ENCODE peak calls at places on chromosomes 7 and 10, in eight cellular contexts. One of them, this sample, is unnamed.

GRCh38 chr7:75617634-75618234 is 121.0 kb downstream of the HIP1 start:
- DNase-seq in HAP-1: no peak
- DNase-seq in dorsolateral prefrontal cortex: peak; percentile 59
- DNase-seq in CD4-positive, CD25-positive, alpha-beta regulatory T cell: peak; percentile 60
- DNase-seq in uterus: peak; percentile 31
- DNase-seq in cardiac fibroblast: peak; percentile 79
- DNase-seq in H1: no peak
- DNase-seq in prostate gland: no peak
- DNase-seq in this sample: peak; percentile 50

GRCh38 chr7:2680792-2681490 is 7.1 kb upstream of the AMZ1 start:
- DNase-seq in prostate gland: peak; percentile 62
- DNase-seq in CD4-positive, CD25-positive, alpha-beta regulatory T cell: peak; percentile 22
- DNase-seq in cardiac fibroblast: peak; percentile 76
- DNase-seq in uterus: peak; percentile 78
- DNase-seq in H1: peak; percentile 46
- DNase-seq in dorsolateral prefrontal cortex: peak; percentile 88
- DNase-seq in HAP-1: peak; percentile 49
- DNase-seq in this sample: peak; percentile 72

GRCh38 chr7:44348851-44349781 is 23.7 kb upstream of the CAMK2B start:
- DNase-seq in CD4-positive, CD25-positive, alpha-beta regulatory T cell: no peak
- DNase-seq in prostate gland: no peak
- DNase-seq in H1: no peak
- DNase-seq in dorsolateral prefrontal cortex: no peak
- DNase-seq in cardiac fibroblast: peak; percentile 9
- DNase-seq in HAP-1: no peak
- DNase-seq in uterus: no peak
- DNase-seq in this sample: peak; percentile 39

GRCh38 chr7:93551063-93551895 is 23.2 kb downstream of the CALCR start:
- DNase-seq in H1: no peak
- DNase-seq in uterus: no peak
- DNase-seq in cardiac fibroblast: peak; percentile 69
- DNase-seq in CD4-positive, CD25-positive, alpha-beta regulatory T cell: no peak
- DNase-seq in HAP-1: peak; percentile 84
- DNase-seq in dorsolateral prefrontal cortex: no peak
- DNase-seq in prostate gland: no peak
- DNase-seq in this sample: peak; percentile 82

GRCh38 chr7:130227883-130228575 is 20.4 kb downstream of the SSMEM1 start:
- DNase-seq in HAP-1: peak; percentile 80
- DNase-seq in prostate gland: no peak
- DNase-seq in CD4-positive, CD25-positive, alpha-beta regulatory T cell: no peak
- DNase-seq in uterus: no peak
- DNase-seq in cardiac fibroblast: no peak
- DNase-seq in H1: no peak
- DNase-seq in dorsolateral prefrontal cortex: no peak
- DNase-seq in this sample: no peak

GRCh38 chr7:105245398-105246099 is 143.2 kb downstream of the SRPK2 start:
- DNase-seq in HAP-1: no peak
- DNase-seq in uterus: no peak
- DNase-seq in cardiac fibroblast: peak; percentile 18
- DNase-seq in prostate gland: no peak
- DNase-seq in dorsolateral prefrontal cortex: no peak
- DNase-seq in CD4-positive, CD25-positive, alpha-beta regulatory T cell: no peak
- DNase-seq in H1: no peak
- DNase-seq in this sample: no peak

GRCh38 chr10:88150338-88150737 is 286.9 kb downstream of the PTEN start:
- DNase-seq in cardiac fibroblast: peak; percentile 46
- DNase-seq in uterus: no peak
- DNase-seq in prostate gland: no peak
- DNase-seq in CD4-positive, CD25-positive, alpha-beta regulatory T cell: no peak
- DNase-seq in H1: no peak
- DNase-seq in HAP-1: no peak
- DNase-seq in dorsolateral prefrontal cortex: no peak
- DNase-seq in this sample: peak; percentile 45

GRCh38 chr10:69460576-69461242 is 9.4 kb downstream of the TSPAN15 start:
- DNase-seq in uterus: no peak
- DNase-seq in cardiac fibroblast: no peak
- DNase-seq in H1: no peak
- DNase-seq in HAP-1: no peak
- DNase-seq in dorsolateral prefrontal cortex: no peak
- DNase-seq in CD4-positive, CD25-positive, alpha-beta regulatory T cell: no peak
- DNase-seq in prostate gland: no peak
- DNase-seq in this sample: no peak

GRCh38 chr10:76091821-76092394 is 660.5 kb downstream of the LRMDA start:
- DNase-seq in H1: no peak
- DNase-seq in dorsolateral prefrontal cortex: no peak
- DNase-seq in cardiac fibroblast: no peak
- DNase-seq in CD4-positive, CD25-positive, alpha-beta regulatory T cell: no peak
- DNase-seq in uterus: no peak
- DNase-seq in HAP-1: no peak
- DNase-seq in prostate gland: no peak
- DNase-seq in this sample: no peak

GRCh38 chr10:108598831-108599230 is 1324.5 kb downstream of the XPNPEP1 start:
- DNase-seq in cardiac fibroblast: no peak
- DNase-seq in uterus: no peak
- DNase-seq in dorsolateral prefrontal cortex: no peak
- DNase-seq in prostate gland: no peak
- DNase-seq in HAP-1: no peak
- DNase-seq in CD4-positive, CD25-positive, alpha-beta regulatory T cell: no peak
- DNase-seq in H1: no peak
- DNase-seq in this sample: peak; percentile 33

GRCh38 chr7:158013085-158013668 is 574.4 kb downstream of the PTPRN2 start:
- DNase-seq in uterus: no peak
- DNase-seq in CD4-positive, CD25-positive, alpha-beta regulatory T cell: no peak
- DNase-seq in cardiac fibroblast: no peak
- DNase-seq in HAP-1: no peak
- DNase-seq in H1: no peak
- DNase-seq in prostate gland: no peak
- DNase-seq in dorsolateral prefrontal cortex: no peak
- DNase-seq in this sample: peak; percentile 2

DNA sequence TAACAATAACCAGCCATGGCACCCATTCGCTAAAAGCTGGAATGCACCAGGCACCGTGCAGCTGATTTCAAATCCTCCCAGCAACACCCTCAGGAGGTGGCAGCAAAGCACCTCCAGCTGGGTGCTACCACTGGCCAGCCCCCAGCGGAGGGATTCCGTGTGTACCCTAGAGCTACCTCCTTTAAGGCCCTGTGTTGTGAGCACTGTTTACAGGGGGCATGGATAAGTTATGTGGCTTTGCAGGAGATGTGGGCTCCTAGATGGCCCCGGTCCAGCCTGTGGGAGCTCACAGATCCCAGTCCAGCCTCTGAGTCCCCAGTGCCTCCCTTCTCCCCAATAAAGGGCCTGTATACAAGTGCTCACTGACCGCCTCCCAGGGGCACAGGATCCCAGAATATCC is 27.1 kb downstream of the TNRC18 start:
- DNase-seq in cardiac fibroblast: peak; percentile 32
- DNase-seq in prostate gland: peak; percentile 45
- DNase-seq in H1: no peak
- DNase-seq in uterus: no peak
- DNase-seq in HAP-1: no peak
- DNase-seq in CD4-positive, CD25-positive, alpha-beta regulatory T cell: peak; percentile 59
- DNase-seq in dorsolateral prefrontal cortex: no peak
- DNase-seq in this sample: peak; percentile 22
- H3K4me3 ChIP-seq in cardiac fibroblast: no peak overlapping the region
- H3K4me3 ChIP-seq in prostate gland: peak overlapping the region; percentile 43
- H3K4me3 ChIP-seq in H1: no peak overlapping the region
- H3K4me3 ChIP-seq in uterus: peak overlapping the region; percentile 14
- H3K4me3 ChIP-seq in HAP-1: no peak overlapping the region
- H3K4me3 ChIP-seq in CD4-positive, CD25-positive, alpha-beta regulatory T cell: peak overlapping the region; percentile 82
- H3K4me3 ChIP-seq in dorsolateral prefrontal cortex: no peak overlapping the region
- H3K4me3 ChIP-seq in this sample: no peak overlapping the region

DNA sequence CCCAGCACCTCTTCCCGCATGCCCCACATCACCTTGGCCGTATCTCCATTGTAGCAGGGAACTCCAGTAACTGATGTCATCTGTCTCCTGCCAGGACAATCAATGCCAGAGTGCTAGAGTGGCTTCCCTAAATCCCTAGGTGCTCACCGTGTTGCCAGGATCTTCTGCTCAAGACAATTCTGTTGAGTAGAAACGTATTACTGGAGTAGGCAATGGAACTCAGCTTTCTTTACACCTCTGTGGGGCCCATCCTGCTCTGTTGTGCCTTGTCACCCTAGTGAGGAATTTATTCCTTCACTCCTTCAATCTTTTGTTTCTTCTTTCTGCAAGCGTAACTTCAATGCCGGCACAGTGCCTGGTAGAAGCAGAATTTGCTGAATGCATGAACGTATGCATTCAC is 305.5 kb upstream of the ZMIZ1 start:
- DNase-seq in cardiac fibroblast: no peak
- DNase-seq in HAP-1: no peak
- DNase-seq in prostate gland: no peak
- DNase-seq in uterus: no peak
- DNase-seq in CD4-positive, CD25-positive, alpha-beta regulatory T cell: no peak
- DNase-seq in H1: no peak
- DNase-seq in dorsolateral prefrontal cortex: no peak
- DNase-seq in this sample: no peak
- H3K4me3 ChIP-seq in cardiac fibroblast: no peak overlapping the region
- H3K4me3 ChIP-seq in HAP-1: no peak overlapping the region
- H3K4me3 ChIP-seq in prostate gland: no peak overlapping the region
- H3K4me3 ChIP-seq in uterus: no peak overlapping the region
- H3K4me3 ChIP-seq in CD4-positive, CD25-positive, alpha-beta regulatory T cell: no peak overlapping the region
- H3K4me3 ChIP-seq in H1: no peak overlapping the region
- H3K4me3 ChIP-seq in dorsolateral prefrontal cortex: no peak overlapping the region
- H3K4me3 ChIP-seq in this sample: no peak overlapping the region

DNA sequence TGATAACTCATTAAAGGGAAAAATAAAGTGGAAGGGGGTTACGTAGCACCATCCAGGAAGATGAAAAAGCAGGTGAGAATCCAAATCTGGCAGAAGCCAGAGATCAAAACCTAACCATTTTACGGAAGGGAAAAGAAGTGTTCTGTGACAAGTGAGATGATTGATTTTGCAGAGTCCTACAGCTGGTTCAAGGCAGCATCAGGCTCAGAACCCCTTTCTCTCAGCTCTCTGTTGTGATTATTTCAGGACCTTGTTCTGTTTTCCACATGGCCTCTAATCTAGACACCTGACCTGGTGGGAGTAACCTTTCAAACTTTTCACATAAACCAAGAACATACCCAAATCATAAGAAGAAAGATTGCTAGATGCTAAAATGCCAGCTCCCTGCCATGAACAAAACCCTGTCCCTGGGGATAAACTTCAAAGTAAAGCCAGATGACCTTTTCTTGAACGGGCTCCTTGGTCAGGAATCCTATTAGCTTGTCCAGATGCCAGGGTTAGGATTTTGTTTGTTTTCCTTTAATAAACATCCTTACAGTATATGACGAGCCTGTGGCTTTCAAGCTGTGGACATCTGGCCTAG is 5.9 kb downstream of the DUSP5 start:
- DNase-seq in dorsolateral prefrontal cortex: no peak
- DNase-seq in HAP-1: no peak
- DNase-seq in H1: no peak
- DNase-seq in prostate gland: no peak
- DNase-seq in uterus: no peak
- DNase-seq in cardiac fibroblast: no peak
- DNase-seq in CD4-positive, CD25-positive, alpha-beta regulatory T cell: no peak
- DNase-seq in this sample: no peak
- H3K4me3 ChIP-seq in dorsolateral prefrontal cortex: no peak overlapping the region
- H3K4me3 ChIP-seq in HAP-1: no peak overlapping the region
- H3K4me3 ChIP-seq in H1: no peak overlapping the region
- H3K4me3 ChIP-seq in prostate gland: no peak overlapping the region
- H3K4me3 ChIP-seq in uterus: no peak overlapping the region
- H3K4me3 ChIP-seq in cardiac fibroblast: no peak overlapping the region
- H3K4me3 ChIP-seq in CD4-positive, CD25-positive, alpha-beta regulatory T cell: peak overlapping the region; percentile 72
- H3K4me3 ChIP-seq in this sample: no peak overlapping the region

DNA sequence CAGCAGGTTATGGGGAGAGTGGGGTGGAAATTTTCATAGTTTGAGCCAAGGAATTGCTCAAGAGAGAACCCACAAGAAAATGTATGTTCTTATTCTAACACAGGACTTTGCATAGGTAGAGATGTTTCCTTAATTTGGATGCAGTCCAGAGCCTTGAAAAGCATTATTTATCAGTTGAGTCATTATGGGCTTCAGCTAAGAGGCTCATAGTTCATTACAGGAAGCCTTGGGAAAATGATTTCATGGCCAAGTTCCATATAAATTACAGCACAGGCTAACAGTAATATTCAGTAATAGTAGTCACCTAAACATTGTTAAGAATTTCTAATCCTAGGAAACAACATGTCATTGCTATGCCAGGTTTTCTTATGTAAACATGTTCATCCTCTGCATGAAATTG is 131.1 kb upstream of the PTPRZ1 start:
- DNase-seq in prostate gland: no peak
- DNase-seq in HAP-1: no peak
- DNase-seq in uterus: no peak
- DNase-seq in CD4-positive, CD25-positive, alpha-beta regulatory T cell: no peak
- DNase-seq in H1: no peak
- DNase-seq in dorsolateral prefrontal cortex: no peak
- DNase-seq in cardiac fibroblast: no peak
- DNase-seq in this sample: peak; percentile 2
- H3K4me3 ChIP-seq in prostate gland: no peak overlapping the region
- H3K4me3 ChIP-seq in HAP-1: no peak overlapping the region
- H3K4me3 ChIP-seq in uterus: no peak overlapping the region
- H3K4me3 ChIP-seq in CD4-positive, CD25-positive, alpha-beta regulatory T cell: no peak overlapping the region
- H3K4me3 ChIP-seq in H1: no peak overlapping the region
- H3K4me3 ChIP-seq in dorsolateral prefrontal cortex: no peak overlapping the region
- H3K4me3 ChIP-seq in cardiac fibroblast: no peak overlapping the region
- H3K4me3 ChIP-seq in this sample: no peak overlapping the region

This sample was measured in choroid plexus epithelial cell.